ENCODE peak calls at places on chromosomes 13 and 19, in nine cellular contexts. Y, B, U, G, Z, V, E, H and A are unnamed samples.

GRCh38 chr19:5889288-5889971 is 14.2 kb downstream of the NDUFA11 start:
- DNase-seq in V (no peak), Y (no peak), Z (peak), H (no peak), G (no peak), E (no peak), U (no peak), B (no peak), A (no peak)

GRCh38 chr19:58033741-58034475 is at the start of gene ZSCAN1:
- DNase-seq in E (peak), U (no peak), V (no peak), H (peak), G (peak), Z (peak), Y (no peak), B (peak), A (peak)

GRCh38 chr13:36298535-36299068 is 988 bp upstream of the CCDC169 start:
- DNase-seq in Z (no peak), Y (no peak), V (peak), H (no peak), B (no peak), E (no peak), G (no peak), U (no peak), A (no peak)

GRCh38 chr19:28468701-28469459 is 744.1 kb downstream of the UQCRFS1 start:
- DNase-seq in G (peak), Z (peak), U (no peak), B (no peak), V (peak), H (peak), E (peak), Y (no peak), A (no peak)

GRCh38 chr19:13214036-13214730 is 64.0 kb downstream of the IER2 start:
- DNase-seq in G (no peak), U (no peak), Y (no peak), V (no peak), H (no peak), E (no peak), B (no peak), Z (no peak), A (no peak)

GRCh38 chr13:110023729-110024645 is 237.6 kb upstream of the IRS2 start:
- DNase-seq in H (peak), U (no peak), B (peak), Y (peak), V (no peak), E (no peak), Z (peak), G (no peak), A (no peak)

GRCh38 chr13:79519252-79519651 is 38.3 kb downstream of the NDFIP2 start:
- DNase-seq in U (no peak), E (peak), Z (peak), G (no peak), Y (no peak), V (peak), B (no peak), H (peak), A (no peak)

GRCh38 chr19:16141043-16141442 is 2.4 kb upstream of the HSH2D start:
- DNase-seq in V (peak), E (no peak), G (no peak), H (no peak), B (no peak), Z (no peak), U (no peak), Y (no peak), A (no peak)

GRCh38 chr19:11195169-11195568 is 2.2 kb downstream of the KANK2 start:
- DNase-seq in Y (no peak), U (no peak), V (no peak), Z (no peak), E (no peak), H (no peak), G (no peak), B (no peak), A (no peak)

GRCh38 chr13:73954808-73955207 is 179.4 kb downstream of the KLF12 start:
- DNase-seq in Y (no peak), H (no peak), U (no peak), V (no peak), Z (no peak), G (no peak), E (no peak), B (no peak), A (no peak)

GRCh38 chr13:105442941-105443340 is 1092.5 kb downstream of the EFNB2 start:
- DNase-seq in U (no peak), B (no peak), V (no peak), Y (no peak), G (no peak), Z (peak), E (peak), H (peak), A (no peak)

GRCh38 chr13:83935566-83935965 is 53.3 kb upstream of the SLITRK1 start:
- DNase-seq in Z (no peak), H (no peak), G (no peak), B (no peak), U (no peak), V (no peak), E (no peak), Y (no peak), A (no peak)

GRCh38 chr13:101289764-101290163 is 126.5 kb downstream of the NALCN start:
- DNase-seq in U (no peak), H (peak), Y (no peak), V (no peak), Z (peak), E (peak), G (no peak), B (no peak), A (no peak)

GRCh38 chr19:17794731-17795494 is at the start of gene B3GNT3:
- DNase-seq in G (peak), Z (no peak), Y (no peak), H (no peak), E (no peak), V (no peak), B (no peak), U (no peak), A (no peak)

GRCh38 chr13:20254076-20254475 is 22.0 kb upstream of the GJB6 start:
- DNase-seq in Y (no peak), V (no peak), B (no peak), Z (peak), E (no peak), G (no peak), H (no peak), U (no peak), A (no peak)

GRCh38 chr19:29662278-29662603 is 3.0 kb upstream of the PLEKHF1 start:
- DNase-seq in B (no peak), E (no peak), V (no peak), Z (no peak), H (no peak), G (no peak), U (no peak), Y (no peak), A (no peak)
- H3K4me3 ChIP-seq in B (peak), E (peak), V (no peak), Z (peak), H (no peak), G (no peak), U (no peak), Y (peak), A (no peak)

DNA sequence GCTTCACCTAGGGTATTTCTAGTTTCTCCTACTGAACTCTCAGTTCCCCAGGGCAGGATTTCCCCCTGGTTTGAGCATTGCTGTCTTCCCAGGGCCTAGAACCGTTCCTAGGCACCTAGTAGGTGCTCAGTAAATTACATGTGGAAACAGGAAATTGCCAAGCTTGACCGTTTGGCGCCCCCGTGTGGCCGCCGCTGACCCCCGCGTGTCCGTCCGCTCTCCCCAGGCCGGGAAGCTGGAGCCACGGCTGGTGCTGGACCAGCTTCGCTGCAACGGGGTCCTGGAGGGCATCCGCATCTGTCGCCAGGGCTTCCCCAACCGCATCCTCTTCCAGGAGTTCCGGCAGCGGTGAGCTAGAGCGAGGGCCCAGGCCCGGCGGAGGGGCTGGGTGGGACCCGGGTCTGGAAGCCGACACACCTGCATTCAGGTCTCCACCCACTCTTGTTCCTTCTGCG is 55.5 kb downstream of the MYH14 start:
- DNase-seq in U (no peak), G (peak), B (no peak), E (no peak), H (no peak), V (peak), Y (no peak), Z (peak), A (no peak)
- TF ChIP-seq CTCF in U (peak), G (peak), B (peak), E (peak), H (peak), V (peak), Y (peak), Z (peak), A (no peak)

GRCh38 chr19:54969647-54970046 is 3.5 kb downstream of the NLRP2 start:
- DNase-seq in U (no peak), G (no peak), Z (no peak), Y (no peak), B (no peak), H (no peak), E (no peak), V (no peak), A (no peak)
- H3K4me3 ChIP-seq in U (no peak), G (no peak), Z (no peak), Y (no peak), B (no peak), H (no peak), E (no peak), V (no peak), A (no peak)

DNA sequence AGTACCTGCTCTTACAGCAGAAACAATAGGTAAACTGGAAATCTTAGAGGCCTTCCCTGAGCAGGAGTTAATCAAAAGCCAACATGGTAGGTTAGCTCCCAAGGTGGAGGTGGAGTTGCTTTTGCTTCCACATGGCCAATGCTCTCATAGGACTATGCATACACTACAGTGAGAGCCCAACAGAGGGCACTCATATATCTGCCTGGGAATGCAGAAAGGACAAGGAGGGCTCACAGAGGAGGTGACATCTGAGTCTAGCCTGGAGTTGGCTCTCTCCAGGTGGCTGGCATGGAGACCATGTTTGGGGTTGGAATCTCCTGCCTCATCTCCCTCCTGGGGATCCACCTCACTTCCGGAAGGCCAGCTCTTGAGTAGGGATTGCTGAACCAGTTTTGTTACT is 34.6 kb downstream of the ATP8A2 start:
- DNase-seq in G (no peak), V (peak), B (no peak), E (no peak), U (no peak), Y (no peak), Z (no peak), H (no peak), A (no peak)
- TF ChIP-seq CTCF in G (no peak), V (peak), B (no peak), E (no peak), U (no peak), Y (no peak), Z (no peak), H (no peak), A (no peak)

DNA sequence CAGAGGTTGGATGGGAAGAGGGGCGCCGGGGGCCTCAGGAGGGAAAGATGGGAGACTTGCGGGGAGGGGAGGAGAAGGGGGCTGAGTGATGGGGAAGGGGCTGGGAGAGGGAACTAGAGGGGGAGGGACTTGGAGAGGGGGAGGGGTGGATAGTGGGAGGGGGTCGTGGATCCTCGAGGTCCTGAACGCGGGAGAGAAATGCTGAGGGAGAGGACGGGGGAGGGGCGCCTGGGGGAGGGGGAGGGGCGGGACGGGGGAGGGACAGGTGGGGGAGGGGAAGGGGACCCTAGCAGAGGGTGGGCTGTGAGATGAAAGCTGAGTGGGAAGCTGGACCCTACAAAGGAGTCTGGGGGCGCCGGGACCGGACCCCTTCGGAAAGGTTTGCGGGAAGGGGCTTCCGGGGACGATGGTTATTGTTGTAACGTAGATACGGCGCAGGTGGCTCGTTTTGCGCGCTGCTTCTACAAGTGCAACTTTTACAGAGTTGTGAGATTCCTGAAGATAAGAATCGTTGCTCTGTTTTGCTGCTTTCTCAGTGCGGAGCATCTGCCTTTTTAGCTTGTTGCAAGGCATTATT is 417 bp downstream of the ZNF444 start:
- DNase-seq in U (no peak), Z (no peak), Y (no peak), H (no peak), E (no peak), B (no peak), V (peak), G (peak), A (no peak)
- H3K4me3 ChIP-seq in U (peak), Z (peak), Y (peak), H (peak), E (peak), B (peak), V (peak), G (peak), A (peak)

GRCh38 chr19:39746836-39747529 is 9.2 kb upstream of the CLC start:
- DNase-seq in Y (no peak), H (no peak), G (peak), B (no peak), V (no peak), E (no peak), Z (no peak), U (no peak), A (no peak)
- TF ChIP-seq CTCF in Y (no peak), H (no peak), G (no peak), B (no peak), V (no peak), E (no peak), Z (no peak), U (no peak), A (no peak)

GRCh38 chr19:19515764-19516519 is at the start of gene NDUFA13:
- DNase-seq in Z (peak), B (peak), G (peak), Y (peak), V (peak), H (peak), E (peak), U (peak), A (peak)

GRCh38 chr19:19513671-19514070 is 1.7 kb downstream of the TSSK6 start:
- DNase-seq in G (no peak), Y (no peak), E (no peak), V (no peak), H (no peak), B (no peak), U (no peak), Z (no peak), A (no peak)

GRCh38 chr19:19517235-19517619 is 1.2 kb downstream of the NDUFA13 start:
- DNase-seq in V (no peak), E (no peak), G (no peak), Y (no peak), B (no peak), H (no peak), Z (no peak), U (no peak), A (no peak)

GRCh38 chr19:19514881-19515763 is at the start of gene TSSK6:
- DNase-seq in Y (no peak), Z (peak), V (no peak), G (no peak), E (no peak), H (no peak), B (no peak), U (no peak), A (no peak)

GRCh38 chr19:19514215-19514633 is 1.1 kb downstream of the TSSK6 start:
- DNase-seq in G (peak), U (no peak), Y (no peak), E (peak), V (no peak), H (peak), Z (peak), B (no peak), A (no peak)
- H3K4me3 ChIP-seq in G (no peak), U (peak), Y (peak), E (no peak), V (no peak), H (no peak), Z (peak), B (peak), A (no peak)

GRCh38 chr13:113083402-113084061 is 22.1 kb upstream of the F7 start:
- DNase-seq in U (no peak), B (no peak), V (no peak), H (no peak), Y (no peak), G (no peak), E (peak), Z (peak), A (peak)
- TF ChIP-seq CTCF in U (no peak), B (no peak), V (no peak), H (no peak), Y (no peak), G (no peak), E (no peak), Z (no peak), A (no peak)

DNA sequence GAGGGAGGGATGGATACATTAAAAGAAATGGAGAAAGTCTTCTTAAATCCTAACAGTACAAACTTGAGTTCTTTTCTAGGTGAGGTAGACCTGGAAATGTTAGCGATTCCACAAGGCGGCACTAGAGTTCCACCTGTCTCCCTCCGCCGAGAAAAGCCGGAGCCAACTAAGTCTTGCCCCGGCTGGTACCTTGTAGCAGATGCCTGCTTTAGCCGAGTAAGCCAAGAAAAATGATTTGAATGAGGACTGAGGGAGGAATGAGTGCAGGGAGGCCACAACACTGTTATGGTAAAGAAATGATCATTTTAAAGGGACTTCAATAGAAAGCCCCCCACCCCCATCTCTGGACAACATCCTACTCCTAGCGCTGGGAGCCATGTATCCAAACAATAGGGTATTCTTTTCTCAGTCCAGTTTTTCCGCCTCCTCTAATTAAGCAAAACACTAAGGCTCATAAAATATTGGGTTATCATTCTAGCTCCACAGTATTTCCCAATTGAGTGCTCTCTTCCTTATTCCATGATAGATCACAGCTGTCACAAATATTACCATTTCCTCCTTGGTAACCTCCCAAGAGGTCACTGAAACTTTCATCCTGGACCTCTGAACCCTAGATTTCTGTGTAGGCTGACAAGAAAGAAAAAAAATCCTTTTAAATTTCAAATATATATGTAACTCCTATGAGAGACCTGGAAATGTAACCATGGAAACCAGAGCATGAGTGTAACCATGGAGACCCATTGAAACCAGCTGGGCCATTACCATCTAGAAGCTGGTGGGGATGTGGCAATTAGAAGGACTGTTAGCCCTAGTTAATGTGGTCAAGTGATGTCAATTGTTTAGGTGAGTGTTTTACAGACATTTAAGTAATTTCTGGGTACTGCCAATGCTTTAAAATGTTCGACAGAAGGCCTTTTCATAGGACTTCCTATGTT is 58.3 kb downstream of the GPALPP1 start:
- DNase-seq in E (peak), U (no peak), H (peak), V (peak), B (peak), Y (peak), Z (peak), G (peak), A (peak)
- H3K4me3 ChIP-seq in E (peak), U (peak), H (peak), V (no peak), B (peak), Y (peak), Z (peak), G (peak), A (no peak)